ENCODE peak calls at places on chromosomes 3 and 15, in seven cellular contexts. U is NCI-H1930; P is GM19239; Q is smooth muscle cell of the brain vasculature; N is stimulated activated CD8-positive, alpha-beta memory T cell treated with anti-CD3 and anti-CD28 coated beads, Interleukin-15, amount 100 ng/mL, for 24 hours; L is endodermal cell; A is T-helper 1 cell. M is an unnamed sample.
A peak's percentile ranks its signal among the peaks of the same experiment; 100 is the strongest.

GRCh38 chr3:23863060-23863459 is 53.7 kb downstream of the NKIRAS1 start:
- DNase-seq in P (no peak), U (no peak), A (no peak), N (no peak), Q (no peak), L (no peak), M (no peak)

GRCh38 chr3:120622870-120623718 is 27.0 kb downstream of the NDUFB4 start:
- DNase-seq in A (no peak), Q (no peak), P (no peak), U (no peak), L (peak; percentile 77), N (no peak), M (peak; percentile 33)

GRCh38 chr15:48283361-48284157 is 47.7 kb upstream of the DUT start:
- DNase-seq in U (no peak), P (no peak), A (no peak), L (no peak), N (no peak), Q (no peak), M (no peak)

GRCh38 chr15:57296473-57297162 is 79.7 kb upstream of the CGNL1 start:
- DNase-seq in L (peak; percentile 75), Q (no peak), A (no peak), N (no peak), U (no peak), P (no peak), M (no peak)

GRCh38 chr3:32177702-32178198 is 60.7 kb upstream of the CMTM8 start:
- DNase-seq in Q (peak; percentile 78), P (peak; percentile 25), A (peak; percentile 46), L (peak; percentile 94), N (no peak), U (peak; percentile 14), M (peak; percentile 63)

GRCh38 chr3:151903501-151903991 is 30.1 kb downstream of the SUCNR1 start:
- DNase-seq in Q (no peak), A (no peak), P (no peak), N (no peak), U (no peak), L (no peak), M (no peak)

GRCh38 chr15:88648357-88649214 is 9.8 kb downstream of the ISG20 start:
- DNase-seq in Q (no peak), P (no peak), L (peak; percentile 42), A (no peak), N (no peak), U (no peak), M (peak; percentile 6)

GRCh38 chr15:32908135-32908801 is 190.5 kb downstream of the GREM1 start:
- DNase-seq in P (peak; percentile 42), A (no peak), N (no peak), L (no peak), U (no peak), Q (peak; percentile 52), M (peak; percentile 92)

GRCh38 chr15:95897651-95898050 is 432.8 kb upstream of the NR2F2 start:
- DNase-seq in A (no peak), L (no peak), P (no peak), N (no peak), Q (no peak), U (no peak), M (no peak)

GRCh38 chr3:133112666-133113065 is 74.5 kb downstream of the TMEM108 start:
- DNase-seq in A (no peak), Q (no peak), L (no peak), P (no peak), U (no peak), N (no peak), M (no peak)

GRCh38 chr3:23815879-23816278 is 10.1 kb downstream of the UBE2E1 start:
- DNase-seq in Q (no peak), L (no peak), U (no peak), P (no peak), N (no peak), A (no peak), M (peak; percentile 22)

GRCh38 chr15:73927003-73927475 is 777 bp downstream of the LOXL1 start:
- DNase-seq in A (peak; percentile 19), Q (no peak), U (peak; percentile 5), N (no peak), P (no peak), L (peak; percentile 88), M (no peak)

GRCh38 chr15:25759421-25759820 is 103.7 kb downstream of the ATP10A start:
- DNase-seq in Q (no peak), A (no peak), L (no peak), N (no peak), P (no peak), U (no peak), M (no peak)

GRCh38 chr15:63030101-63030528 is 12.4 kb upstream of the TPM1 start:
- DNase-seq in N (no peak), L (no peak), Q (no peak), A (no peak), P (no peak), U (no peak), M (no peak)

GRCh38 chr3:111539351-111540331 is 2.4 kb upstream of the CD96 start:
- DNase-seq in Q (peak; percentile 21), P (peak; percentile 21), N (peak; percentile 16), U (peak; percentile 47), L (peak; percentile 89), A (peak; percentile 54), M (peak; percentile 52)

GRCh38 chr3:20528180-20528579 is 342.2 kb upstream of the SGO1 start:
- DNase-seq in L (no peak), N (no peak), Q (no peak), A (no peak), P (no peak), U (no peak), M (no peak)

GRCh38 chr15:43441316-43441715 is 51.6 kb downstream of the TP53BP1 start:
- DNase-seq in L (no peak), N (no peak), U (no peak), A (no peak), Q (no peak), P (no peak), M (peak; percentile 38)

GRCh38 chr15:73602992-73603391 is 30.2 kb downstream of the NPTN start:
- DNase-seq in P (no peak), U (no peak), N (no peak), Q (no peak), A (no peak), L (no peak), M (no peak)

GRCh38 chr15:70488002-70488605 is 275.3 kb downstream of the UACA start:
- DNase-seq in L (peak; percentile 94), N (no peak), U (peak; percentile 35), Q (no peak), P (no peak), A (peak; percentile 63), M (peak; percentile 84)

GRCh38 chr3:136075816-136076215 is 110.3 kb downstream of the PPP2R3A start:
- DNase-seq in U (no peak), P (no peak), L (no peak), A (no peak), Q (no peak), N (no peak), M (no peak)

GRCh38 chr15:57306305-57306943 is 69.9 kb upstream of the CGNL1 start:
- DNase-seq in U (no peak), L (peak; percentile 99), Q (peak; percentile 77), N (peak; percentile 85), P (peak; percentile 89), A (peak; percentile 75), M (peak; percentile 83)

GRCh38 chr15:40891810-40892448 is 2.3 kb upstream of the VPS18 start:
- DNase-seq in L (peak; percentile 84), U (peak; percentile 23), N (no peak), Q (no peak), P (no peak), A (no peak), M (peak; percentile 68)

GRCh38 chr3:72272356-72272755 is 487.4 kb upstream of the PROK2 start:
- DNase-seq in L (no peak), A (no peak), U (no peak), P (no peak), N (no peak), Q (no peak), M (no peak)

GRCh38 chr3:30643763-30644462 is 37.5 kb downstream of the TGFBR2 start:
- DNase-seq in Q (no peak), A (peak; percentile 26), U (no peak), L (no peak), P (no peak), N (no peak), M (peak; percentile 20)

GRCh38 chr3:47803478-47804025 is 614 bp downstream of the DHX30 start:
- DNase-seq in P (no peak), N (peak; percentile 21), A (no peak), L (no peak), Q (no peak), U (no peak), M (no peak)

GRCh38 chr3:182183716-182184430 is 472.1 kb downstream of the SOX2 start:
- DNase-seq in A (no peak), N (no peak), P (no peak), L (no peak), U (no peak), Q (no peak), M (no peak)

GRCh38 chr15:82804575-82804949 is 1.3 kb downstream of the FSD2 start:
- DNase-seq in P (no peak), N (no peak), U (no peak), Q (no peak), L (no peak), A (no peak), M (no peak)

GRCh38 chr15:63292771-63293170 is 15.4 kb downstream of the APH1B start:
- DNase-seq in L (no peak), A (no peak), P (no peak), U (no peak), N (no peak), Q (no peak), M (peak; percentile 41)

GRCh38 chr3:185503467-185503975 is 4.7 kb upstream of the TMEM41A start:
- DNase-seq in A (no peak), U (no peak), P (no peak), Q (no peak), L (no peak), N (no peak), M (no peak)

GRCh38 chr3:152309535-152310317 is 41.0 kb downstream of the MBNL1 start:
- DNase-seq in L (no peak), N (no peak), U (no peak), A (no peak), P (no peak), Q (no peak), M (no peak)

GRCh38 chr3:190003730-190004129 is 117.0 kb downstream of the P3H2 start:
- DNase-seq in P (no peak), L (no peak), N (no peak), Q (no peak), U (no peak), A (no peak), M (no peak)

GRCh38 chr15:77998592-77998991 is 78.9 kb downstream of the TBC1D2B start:
- DNase-seq in N (no peak), A (no peak), L (no peak), U (no peak), P (no peak), Q (no peak), M (no peak)

GRCh38 chr15:98866503-98866902 is 141.1 kb downstream of the PGPEP1L start:
- DNase-seq in N (no peak), Q (no peak), P (no peak), U (no peak), L (no peak), A (no peak), M (no peak)